ENCODE peak calls at places on chromosomes 5 and 9, in eight cellular contexts. S, X, L, O, M, K, I and D are unnamed samples.

GRCh38 chr9:100492952-100493351 is 20.0 kb downstream of the TMEFF1 start:
- DNase-seq in I (no peak), M (no peak), L (peak; percentile 22), K (no peak), X (no peak), S (no peak), O (peak; percentile 28), D (peak; percentile 8)

GRCh38 chr9:92600742-92601261 is 65.0 kb upstream of the ECM2 start:
- DNase-seq in S (no peak), K (no peak), X (no peak), M (peak; percentile 3), O (peak; percentile 22), I (no peak), L (peak; percentile 74), D (no peak)

GRCh38 chr5:139141841-139142240 is 56.3 kb downstream of the SIL1 start:
- DNase-seq in I (peak; percentile 30), X (no peak), K (peak; percentile 87), O (no peak), S (no peak), M (peak; percentile 32), L (peak; percentile 91), D (peak; percentile 89)

GRCh38 chr5:179345179-179345428 is 157 bp downstream of the ADAMTS2 start:
- DNase-seq in X (no peak), L (no peak), M (no peak), O (no peak), I (no peak), K (no peak), S (no peak), D (no peak)

GRCh38 chr5:95619096-95619495 is 791 bp upstream of the GPR150 start:
- DNase-seq in M (no peak), L (peak; percentile 56), X (no peak), O (no peak), I (no peak), S (no peak), K (no peak), D (no peak)

GRCh38 chr5:153791339-153791738 is 247.4 kb downstream of the FAM114A2 start:
- DNase-seq in O (no peak), L (no peak), M (no peak), K (no peak), X (no peak), S (no peak), I (no peak), D (no peak)

GRCh38 chr5:17228833-17229291 is 11.4 kb downstream of the BASP1 start:
- DNase-seq in M (peak; percentile 53), S (no peak), X (no peak), I (no peak), O (no peak), L (peak; percentile 78), K (no peak), D (peak; percentile 15)

GRCh38 chr9:103798620-103799019 is 295.5 kb upstream of the SMC2 start:
- DNase-seq in L (no peak), X (no peak), I (no peak), K (no peak), S (no peak), M (no peak), O (no peak), D (no peak)

GRCh38 chr5:65695896-65696295 is 26.0 kb downstream of the SGTB start:
- DNase-seq in I (no peak), S (no peak), M (no peak), K (no peak), X (no peak), L (no peak), O (no peak), D (no peak)

GRCh38 chr9:92564479-92564878 is 28.7 kb upstream of the ECM2 start:
- DNase-seq in K (no peak), I (no peak), O (peak; percentile 55), X (no peak), L (peak; percentile 73), S (no peak), M (no peak), D (no peak)

GRCh38 chr5:158979749-158980521 is 119.8 kb downstream of the EBF1 start:
- DNase-seq in M (peak; percentile 22), O (peak; percentile 75), X (peak; percentile 14), K (peak; percentile 44), S (no peak), L (peak; percentile 29), I (peak; percentile 79), D (peak; percentile 60)

GRCh38 chr5:39658861-39659260 is 234.1 kb upstream of the DAB2 start:
- DNase-seq in M (no peak), S (no peak), O (no peak), I (no peak), K (no peak), L (no peak), X (no peak), D (no peak)

GRCh38 chr5:55714339-55714738 is 2.2 kb upstream of the SLC38A9 start:
- DNase-seq in I (no peak), K (no peak), X (no peak), S (peak; percentile 41), M (no peak), L (no peak), O (no peak), D (no peak)

GRCh38 chr5:32044904-32045303 is 129.2 kb downstream of the GOLPH3 start:
- DNase-seq in K (no peak), X (no peak), I (no peak), S (no peak), L (peak; percentile 42), M (no peak), O (no peak), D (no peak)

GRCh38 chr5:40191041-40191550 is 488.6 kb upstream of the PTGER4 start:
- DNase-seq in I (no peak), L (no peak), X (no peak), O (no peak), K (no peak), M (no peak), S (no peak), D (no peak)

GRCh38 chr9:89497978-89498844 is at the start of gene SEMA4D:
- DNase-seq in M (peak; percentile 86), K (peak; percentile 84), S (peak; percentile 84), O (no peak), X (peak; percentile 83), I (peak; percentile 92), L (peak; percentile 51), D (peak; percentile 85)

GRCh38 chr5:74685979-74686631 is 1.1 kb downstream of the HEXB start:
- DNase-seq in M (no peak), L (peak; percentile 68), O (no peak), I (peak; percentile 26), X (no peak), S (no peak), K (no peak), D (no peak)

GRCh38 chr5:128632264-128632663 is 94.2 kb upstream of the FBN2 start:
- DNase-seq in K (no peak), X (no peak), O (no peak), S (no peak), I (no peak), L (no peak), M (no peak), D (no peak)

GRCh38 chr9:79757906-79758669 is 186.3 kb downstream of the TLE4 start:
- DNase-seq in M (no peak), S (no peak), L (peak; percentile 46), X (no peak), O (peak; percentile 34), I (no peak), K (no peak), D (no peak)

GRCh38 chr5:36607114-36607561 is 732 bp downstream of the SLC1A3 start:
- DNase-seq in X (peak; percentile 72), M (peak; percentile 17), I (peak; percentile 46), S (no peak), L (peak; percentile 30), K (no peak), O (peak; percentile 70), D (peak; percentile 22)

GRCh38 chr9:90774682-90775081 is 26.9 kb upstream of the SYK start:
- DNase-seq in S (no peak), X (no peak), O (no peak), K (no peak), I (no peak), M (no peak), L (no peak), D (no peak)

GRCh38 chr9:104776787-104777186 is 12.9 kb downstream of the NIPSNAP3B start:
- DNase-seq in L (peak; percentile 34), X (no peak), O (no peak), S (no peak), I (no peak), K (no peak), M (no peak), D (no peak)

GRCh38 chr5:61055434-61056006 is 106.7 kb downstream of the SMIM15 start:
- DNase-seq in K (no peak), I (no peak), S (no peak), M (no peak), L (peak; percentile 72), X (peak; percentile 47), O (peak; percentile 64), D (no peak)

DNA sequence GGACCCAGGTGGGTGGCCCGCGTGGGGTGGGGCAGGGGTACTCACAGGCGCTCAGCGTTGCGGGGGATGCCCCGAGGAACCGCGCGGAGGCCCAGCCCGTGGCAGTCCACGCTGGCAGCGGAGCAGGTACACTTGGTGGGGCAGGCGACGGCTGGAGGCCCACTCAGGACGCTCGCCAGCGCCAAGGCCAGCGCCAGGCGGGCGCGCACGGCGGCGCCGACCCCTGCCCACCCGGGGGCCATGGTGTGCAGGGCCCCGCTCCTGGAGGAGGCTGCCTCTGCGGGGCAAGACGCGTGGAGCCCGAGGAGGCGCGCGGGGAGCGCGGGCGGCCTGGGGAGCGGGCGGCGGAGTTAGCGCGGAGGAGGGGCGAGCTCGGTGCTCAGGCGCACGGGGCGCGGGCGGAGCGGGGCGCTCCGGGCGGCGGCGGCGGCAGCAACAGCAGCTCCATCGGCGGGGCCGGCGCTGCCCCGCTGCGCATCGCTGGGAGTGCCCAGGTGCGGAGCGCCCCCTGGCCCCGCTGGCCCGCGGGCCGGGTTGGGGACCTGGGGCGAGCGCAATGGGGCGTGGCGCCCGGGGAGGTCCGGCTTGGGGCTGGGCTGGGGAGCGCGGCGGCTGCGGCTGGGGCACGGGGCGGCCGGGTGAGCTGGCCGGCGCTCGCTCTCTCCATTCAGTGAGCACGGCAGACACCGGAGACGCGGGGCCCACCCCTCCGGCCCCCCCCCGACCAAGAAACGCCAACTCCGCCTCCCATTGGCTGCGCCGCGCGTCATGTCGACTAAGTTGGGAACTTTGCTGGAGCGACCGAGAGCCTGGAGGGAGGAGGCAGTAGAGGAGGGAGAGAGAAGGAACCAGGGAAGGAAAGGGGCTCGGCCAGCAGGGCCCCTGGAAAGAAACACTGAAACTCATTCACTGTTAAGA is at the start of gene SLIT3:
- DNase-seq in K (peak; percentile 67), S (peak; percentile 87), I (peak; percentile 56), O (no peak), X (peak; percentile 93), L (peak; percentile 47), M (peak; percentile 47), D (peak; percentile 87)
- H3K27me3 ChIP-seq in K (peaks cover 12% of the 10 kb centered on the region), S (peaks cover 17% of the 10 kb centered on the region), I (no peaks in the 10 kb centered on the region), O (peaks cover 12% of the 10 kb centered on the region), X (no peaks in the 10 kb centered on the region), L (peaks cover 30% of the 10 kb centered on the region), M (no peaks in the 10 kb centered on the region), D (no peaks in the 10 kb centered on the region)

GRCh38 chr9:133524146-133524545 is 613 bp downstream of the MYMK start:
- DNase-seq in L (no peak), M (no peak), X (no peak), K (no peak), S (no peak), O (no peak), I (no peak), D (no peak)
- H3K27me3 ChIP-seq in L (peaks cover 82% of the 10 kb centered on the region), M (peaks cover 5% of the 10 kb centered on the region), X (no peaks in the 10 kb centered on the region), K (peaks cover 10% of the 10 kb centered on the region), S (no peaks in the 10 kb centered on the region), O (no peaks in the 10 kb centered on the region), I (no peaks in the 10 kb centered on the region), D (no peaks in the 10 kb centered on the region)

GRCh38 chr9:29212590-29213373 is 1639.5 kb upstream of the C9orf72 start:
- DNase-seq in S (peak; percentile 57), I (peak; percentile 57), L (no peak), X (peak; percentile 38), K (peak; percentile 50), O (peak; percentile 62), M (no peak), D (peak; percentile 60)
- H3K27me3 ChIP-seq in S (peaks cover 5% of the 10 kb centered on the region), I (no peaks in the 10 kb centered on the region), L (peaks cover 10% of the 10 kb centered on the region), X (peaks cover 95% of the 10 kb centered on the region), K (peaks cover 38% of the 10 kb centered on the region), O (no peaks in the 10 kb centered on the region), M (peaks cover 10% of the 10 kb centered on the region), D (no peaks in the 10 kb centered on the region)

GRCh38 chr9:2838356-2838983 is 5.4 kb downstream of the PUM3 start:
- DNase-seq in I (no peak), L (peak; percentile 17), O (no peak), S (no peak), M (no peak), X (no peak), K (no peak), D (no peak)
- H3K27me3 ChIP-seq in I (no peaks in the 10 kb centered on the region), L (no peaks in the 10 kb centered on the region), O (no peaks in the 10 kb centered on the region), S (no peaks in the 10 kb centered on the region), M (no peaks in the 10 kb centered on the region), X (no peaks in the 10 kb centered on the region), K (no peaks in the 10 kb centered on the region), D (no peaks in the 10 kb centered on the region)